ENCODE peak calls at places on chromosomes 7 and 10, in ten cellular contexts. One of them, this sample, is unnamed.

GRCh38 chr10:92573091-92573797 is 649 bp downstream of the IDE start:
- DNase-seq in prostate gland: peak; percentile 10
- DNase-seq in IMR-90: peak; percentile 36
- DNase-seq in left ventricle myocardium inferior: no peak
- DNase-seq in AG09309: no peak
- DNase-seq in fibroblast of lung: peak; percentile 50
- DNase-seq in lung: peak; percentile 39
- DNase-seq in cardiac muscle cell: peak; percentile 56
- DNase-seq in OCI-LY7: peak; percentile 40
- DNase-seq in astrocyte of the spinal cord: peak; percentile 46
- DNase-seq in this sample: no peak

GRCh38 chr7:42128703-42129102 is 108.3 kb downstream of the GLI3 start:
- DNase-seq in IMR-90: no peak
- DNase-seq in cardiac muscle cell: peak; percentile 38
- DNase-seq in prostate gland: no peak
- DNase-seq in lung: no peak
- DNase-seq in left ventricle myocardium inferior: no peak
- DNase-seq in astrocyte of the spinal cord: peak; percentile 19
- DNase-seq in OCI-LY7: peak; percentile 41
- DNase-seq in fibroblast of lung: peak; percentile 15
- DNase-seq in AG09309: no peak
- DNase-seq in this sample: peak; percentile 42

GRCh38 chr7:2815523-2816240 is 28.4 kb downstream of the GNA12 start:
- DNase-seq in OCI-LY7: no peak
- DNase-seq in prostate gland: no peak
- DNase-seq in AG09309: no peak
- DNase-seq in left ventricle myocardium inferior: no peak
- DNase-seq in cardiac muscle cell: no peak
- DNase-seq in fibroblast of lung: no peak
- DNase-seq in astrocyte of the spinal cord: no peak
- DNase-seq in lung: no peak
- DNase-seq in IMR-90: no peak
- DNase-seq in this sample: no peak

GRCh38 chr7:503046-503574 is 16.5 kb downstream of the PDGFA start:
- DNase-seq in AG09309: no peak
- DNase-seq in OCI-LY7: no peak
- DNase-seq in astrocyte of the spinal cord: no peak
- DNase-seq in left ventricle myocardium inferior: no peak
- DNase-seq in fibroblast of lung: no peak
- DNase-seq in cardiac muscle cell: no peak
- DNase-seq in lung: no peak
- DNase-seq in IMR-90: no peak
- DNase-seq in prostate gland: no peak
- DNase-seq in this sample: no peak

GRCh38 chr7:116780966-116781365 is 81.4 kb upstream of the CAPZA2 start:
- DNase-seq in lung: peak; percentile 60
- DNase-seq in prostate gland: peak; percentile 55
- DNase-seq in left ventricle myocardium inferior: no peak
- DNase-seq in IMR-90: no peak
- DNase-seq in AG09309: no peak
- DNase-seq in fibroblast of lung: no peak
- DNase-seq in cardiac muscle cell: no peak
- DNase-seq in OCI-LY7: no peak
- DNase-seq in astrocyte of the spinal cord: no peak
- DNase-seq in this sample: no peak

GRCh38 chr7:135111379-135111778 is 36.5 kb upstream of the TMEM140 start:
- DNase-seq in cardiac muscle cell: peak; percentile 49
- DNase-seq in left ventricle myocardium inferior: no peak
- DNase-seq in prostate gland: no peak
- DNase-seq in AG09309: no peak
- DNase-seq in OCI-LY7: no peak
- DNase-seq in IMR-90: no peak
- DNase-seq in astrocyte of the spinal cord: no peak
- DNase-seq in fibroblast of lung: no peak
- DNase-seq in lung: no peak
- DNase-seq in this sample: no peak

GRCh38 chr7:150941983-150942590 is 36.0 kb downstream of the KCNH2 start:
- DNase-seq in cardiac muscle cell: peak; percentile 23
- DNase-seq in OCI-LY7: peak; percentile 42
- DNase-seq in lung: no peak
- DNase-seq in left ventricle myocardium inferior: peak; percentile 72
- DNase-seq in AG09309: no peak
- DNase-seq in prostate gland: no peak
- DNase-seq in IMR-90: no peak
- DNase-seq in fibroblast of lung: no peak
- DNase-seq in astrocyte of the spinal cord: no peak
- DNase-seq in this sample: peak; percentile 82

GRCh38 chr10:132904814-132905649 is 37.3 kb downstream of the CFAP46 start:
- DNase-seq in IMR-90: peak; percentile 5
- DNase-seq in fibroblast of lung: peak; percentile 6
- DNase-seq in left ventricle myocardium inferior: no peak
- DNase-seq in OCI-LY7: no peak
- DNase-seq in AG09309: no peak
- DNase-seq in lung: no peak
- DNase-seq in cardiac muscle cell: no peak
- DNase-seq in prostate gland: no peak
- DNase-seq in astrocyte of the spinal cord: no peak
- DNase-seq in this sample: no peak

GRCh38 chr7:108001759-108002725 is 919 bp downstream of the LAMB1 start:
- DNase-seq in left ventricle myocardium inferior: peak; percentile 32
- DNase-seq in fibroblast of lung: peak; percentile 34
- DNase-seq in cardiac muscle cell: no peak
- DNase-seq in IMR-90: peak; percentile 41
- DNase-seq in prostate gland: no peak
- DNase-seq in OCI-LY7: no peak
- DNase-seq in astrocyte of the spinal cord: peak; percentile 40
- DNase-seq in lung: no peak
- DNase-seq in AG09309: peak; percentile 20
- DNase-seq in this sample: no peak

GRCh38 chr7:74606101-74606908 is 51.2 kb upstream of the GTF2I start:
- DNase-seq in cardiac muscle cell: peak; percentile 13
- DNase-seq in AG09309: no peak
- DNase-seq in IMR-90: no peak
- DNase-seq in OCI-LY7: peak; percentile 38
- DNase-seq in left ventricle myocardium inferior: peak; percentile 34
- DNase-seq in lung: peak; percentile 61
- DNase-seq in prostate gland: peak; percentile 42
- DNase-seq in fibroblast of lung: peak; percentile 34
- DNase-seq in astrocyte of the spinal cord: no peak
- DNase-seq in this sample: peak; percentile 53

GRCh38 chr10:129973674-129974059 is 9.6 kb upstream of the EBF3 start:
- DNase-seq in prostate gland: no peak
- DNase-seq in astrocyte of the spinal cord: no peak
- DNase-seq in AG09309: no peak
- DNase-seq in IMR-90: no peak
- DNase-seq in cardiac muscle cell: no peak
- DNase-seq in lung: no peak
- DNase-seq in fibroblast of lung: no peak
- DNase-seq in OCI-LY7: no peak
- DNase-seq in left ventricle myocardium inferior: no peak
- DNase-seq in this sample: no peak

GRCh38 chr7:131325179-131325840 is 2.4 kb upstream of the MKLN1 start:
- DNase-seq in cardiac muscle cell: no peak
- DNase-seq in left ventricle myocardium inferior: no peak
- DNase-seq in IMR-90: no peak
- DNase-seq in OCI-LY7: no peak
- DNase-seq in AG09309: no peak
- DNase-seq in astrocyte of the spinal cord: no peak
- DNase-seq in lung: no peak
- DNase-seq in fibroblast of lung: no peak
- DNase-seq in prostate gland: no peak
- DNase-seq in this sample: no peak

GRCh38 chr10:98326621-98327027 is 58.6 kb upstream of the LOXL4 start:
- DNase-seq in astrocyte of the spinal cord: no peak
- DNase-seq in IMR-90: no peak
- DNase-seq in prostate gland: no peak
- DNase-seq in OCI-LY7: no peak
- DNase-seq in left ventricle myocardium inferior: peak; percentile 33
- DNase-seq in cardiac muscle cell: no peak
- DNase-seq in AG09309: no peak
- DNase-seq in lung: no peak
- DNase-seq in fibroblast of lung: no peak
- DNase-seq in this sample: no peak
- H3K4me3 ChIP-seq in astrocyte of the spinal cord: no peak overlapping the region
- H3K4me3 ChIP-seq in IMR-90: no peak overlapping the region
- H3K4me3 ChIP-seq in prostate gland: no peak overlapping the region
- H3K4me3 ChIP-seq in OCI-LY7: no peak overlapping the region
- H3K4me3 ChIP-seq in left ventricle myocardium inferior: no peak overlapping the region
- H3K4me3 ChIP-seq in cardiac muscle cell: no peak overlapping the region
- H3K4me3 ChIP-seq in AG09309: no peak overlapping the region
- H3K4me3 ChIP-seq in lung: no peak overlapping the region
- H3K4me3 ChIP-seq in fibroblast of lung: no peak overlapping the region
- H3K4me3 ChIP-seq in this sample: no peak overlapping the region

GRCh38 chr10:17214486-17214885 is 13.0 kb upstream of the TRDMT1 start:
- DNase-seq in left ventricle myocardium inferior: no peak
- DNase-seq in lung: no peak
- DNase-seq in astrocyte of the spinal cord: no peak
- DNase-seq in IMR-90: no peak
- DNase-seq in AG09309: no peak
- DNase-seq in fibroblast of lung: peak; percentile 61
- DNase-seq in OCI-LY7: no peak
- DNase-seq in prostate gland: no peak
- DNase-seq in cardiac muscle cell: peak; percentile 79
- DNase-seq in this sample: no peak
- H3K4me3 ChIP-seq in left ventricle myocardium inferior: no peak overlapping the region
- H3K4me3 ChIP-seq in lung: no peak overlapping the region
- H3K4me3 ChIP-seq in astrocyte of the spinal cord: peak overlapping the region; percentile 24
- H3K4me3 ChIP-seq in IMR-90: no peak overlapping the region
- H3K4me3 ChIP-seq in AG09309: peak overlapping the region; percentile 34
- H3K4me3 ChIP-seq in fibroblast of lung: peak overlapping the region; percentile 45
- H3K4me3 ChIP-seq in OCI-LY7: no peak overlapping the region
- H3K4me3 ChIP-seq in prostate gland: no peak overlapping the region
- H3K4me3 ChIP-seq in cardiac muscle cell: no peak overlapping the region
- H3K4me3 ChIP-seq in this sample: no peak overlapping the region

DNA sequence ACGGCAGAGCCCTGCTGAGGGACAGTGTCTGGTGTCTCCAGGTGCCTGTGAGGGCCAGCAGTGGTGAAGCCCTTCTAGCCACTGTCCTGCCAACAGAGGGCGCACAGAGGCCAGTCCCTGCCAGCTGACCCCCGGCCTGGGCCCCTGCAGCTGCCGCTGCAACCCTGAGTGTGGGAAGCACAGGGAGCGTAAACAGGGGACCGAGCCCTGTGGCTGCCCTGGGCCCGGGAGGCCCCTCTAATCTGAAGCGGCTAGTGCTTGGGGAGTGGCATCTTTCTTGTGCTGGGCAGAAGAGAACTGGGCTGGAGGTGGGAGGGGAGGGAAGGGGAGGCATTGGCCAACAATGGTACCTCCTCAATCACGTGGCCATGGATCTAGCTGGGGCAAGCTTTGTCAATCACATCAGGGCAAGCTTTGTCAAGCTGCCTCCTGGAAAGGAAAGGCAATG is 34.6 kb downstream of the TRIM8 start:
- DNase-seq in AG09309: no peak
- DNase-seq in IMR-90: peak; percentile 52
- DNase-seq in prostate gland: peak; percentile 49
- DNase-seq in fibroblast of lung: peak; percentile 37
- DNase-seq in cardiac muscle cell: peak; percentile 74
- DNase-seq in lung: peak; percentile 68
- DNase-seq in OCI-LY7: peak; percentile 64
- DNase-seq in left ventricle myocardium inferior: peak; percentile 72
- DNase-seq in astrocyte of the spinal cord: peak; percentile 56
- DNase-seq in this sample: no peak
- H3K4me3 ChIP-seq in AG09309: no peak overlapping the region
- H3K4me3 ChIP-seq in IMR-90: no peak overlapping the region
- H3K4me3 ChIP-seq in prostate gland: no peak overlapping the region
- H3K4me3 ChIP-seq in fibroblast of lung: no peak overlapping the region
- H3K4me3 ChIP-seq in cardiac muscle cell: no peak overlapping the region
- H3K4me3 ChIP-seq in lung: no peak overlapping the region
- H3K4me3 ChIP-seq in OCI-LY7: no peak overlapping the region
- H3K4me3 ChIP-seq in left ventricle myocardium inferior: peak overlapping the region; percentile 16
- H3K4me3 ChIP-seq in astrocyte of the spinal cord: no peak overlapping the region
- H3K4me3 ChIP-seq in this sample: no peak overlapping the region

GRCh38 chr10:87657370-87657769 is 2.3 kb upstream of the PAPSS2 start:
- DNase-seq in cardiac muscle cell: peak; percentile 86
- DNase-seq in IMR-90: peak; percentile 76
- DNase-seq in lung: no peak
- DNase-seq in left ventricle myocardium inferior: no peak
- DNase-seq in OCI-LY7: no peak
- DNase-seq in fibroblast of lung: peak; percentile 73
- DNase-seq in prostate gland: no peak
- DNase-seq in AG09309: no peak
- DNase-seq in astrocyte of the spinal cord: peak; percentile 26
- DNase-seq in this sample: no peak

GRCh38 chr10:87660484-87661133 is 931 bp downstream of the PAPSS2 start:
- DNase-seq in fibroblast of lung: peak; percentile 85
- DNase-seq in OCI-LY7: no peak
- DNase-seq in cardiac muscle cell: peak; percentile 79
- DNase-seq in left ventricle myocardium inferior: peak; percentile 20
- DNase-seq in prostate gland: no peak
- DNase-seq in AG09309: peak; percentile 38
- DNase-seq in astrocyte of the spinal cord: peak; percentile 60
- DNase-seq in IMR-90: peak; percentile 79
- DNase-seq in lung: no peak
- DNase-seq in this sample: no peak

GRCh38 chr10:87658383-87658795 is 1.3 kb upstream of the PAPSS2 start:
- DNase-seq in cardiac muscle cell: no peak
- DNase-seq in prostate gland: no peak
- DNase-seq in lung: no peak
- DNase-seq in left ventricle myocardium inferior: no peak
- DNase-seq in fibroblast of lung: no peak
- DNase-seq in AG09309: no peak
- DNase-seq in astrocyte of the spinal cord: peak; percentile 26
- DNase-seq in IMR-90: peak; percentile 37
- DNase-seq in OCI-LY7: no peak
- DNase-seq in this sample: no peak

GRCh38 chr10:87659571-87660483 is at the start of gene PAPSS2:
- DNase-seq in IMR-90: peak; percentile 68
- DNase-seq in OCI-LY7: no peak
- DNase-seq in AG09309: no peak
- DNase-seq in fibroblast of lung: peak; percentile 76
- DNase-seq in prostate gland: peak; percentile 5
- DNase-seq in cardiac muscle cell: peak; percentile 83
- DNase-seq in lung: peak; percentile 73
- DNase-seq in astrocyte of the spinal cord: peak; percentile 69
- DNase-seq in left ventricle myocardium inferior: peak; percentile 72
- DNase-seq in this sample: no peak

GRCh38 chr10:87658858-87659555 is 671 bp upstream of the PAPSS2 start:
- DNase-seq in IMR-90: peak; percentile 16
- DNase-seq in left ventricle myocardium inferior: no peak
- DNase-seq in astrocyte of the spinal cord: peak; percentile 18
- DNase-seq in prostate gland: no peak
- DNase-seq in lung: peak; percentile 42
- DNase-seq in fibroblast of lung: no peak
- DNase-seq in OCI-LY7: no peak
- DNase-seq in cardiac muscle cell: no peak
- DNase-seq in AG09309: no peak
- DNase-seq in this sample: no peak
- H3K4me3 ChIP-seq in IMR-90: peak overlapping the region; percentile 98
- H3K4me3 ChIP-seq in left ventricle myocardium inferior: peak overlapping the region; percentile 89
- H3K4me3 ChIP-seq in astrocyte of the spinal cord: peak overlapping the region; percentile 92
- H3K4me3 ChIP-seq in prostate gland: peak overlapping the region; percentile 53
- H3K4me3 ChIP-seq in lung: no peak overlapping the region
- H3K4me3 ChIP-seq in fibroblast of lung: no peak overlapping the region
- H3K4me3 ChIP-seq in OCI-LY7: no peak overlapping the region
- H3K4me3 ChIP-seq in cardiac muscle cell: peak overlapping the region; percentile 79
- H3K4me3 ChIP-seq in AG09309: peak overlapping the region; percentile 98
- H3K4me3 ChIP-seq in this sample: no peak overlapping the region

GRCh38 chr7:142807855-142808460 is 37.2 kb downstream of the PRSS2 start:
- DNase-seq in astrocyte of the spinal cord: peak; percentile 45
- DNase-seq in fibroblast of lung: peak; percentile 78
- DNase-seq in left ventricle myocardium inferior: no peak
- DNase-seq in OCI-LY7: peak; percentile 60
- DNase-seq in IMR-90: peak; percentile 15
- DNase-seq in cardiac muscle cell: peak; percentile 30
- DNase-seq in prostate gland: no peak
- DNase-seq in lung: no peak
- DNase-seq in AG09309: no peak
- DNase-seq in this sample: peak; percentile 60
- H3K4me3 ChIP-seq in astrocyte of the spinal cord: no peak overlapping the region
- H3K4me3 ChIP-seq in fibroblast of lung: no peak overlapping the region
- H3K4me3 ChIP-seq in left ventricle myocardium inferior: no peak overlapping the region
- H3K4me3 ChIP-seq in OCI-LY7: peak overlapping the region; percentile 49
- H3K4me3 ChIP-seq in IMR-90: no peak overlapping the region
- H3K4me3 ChIP-seq in cardiac muscle cell: no peak overlapping the region
- H3K4me3 ChIP-seq in prostate gland: no peak overlapping the region
- H3K4me3 ChIP-seq in lung: no peak overlapping the region
- H3K4me3 ChIP-seq in AG09309: no peak overlapping the region
- H3K4me3 ChIP-seq in this sample: peak overlapping the region; percentile 22